ENCODE peak calls at places on chromosome 21, in ten cellular contexts. L, C, D, P, N, Y, I, K, V and X are unnamed samples.

GRCh38 chr21:44010429-44010828 is 1.7 kb upstream of the TRAPPC10 start:
- DNase-seq in K (peak; percentile 53), P (no peak), I (no peak), V (no peak), C (peak; percentile 48), L (no peak), Y (no peak), D (no peak), N (no peak), X (no peak)

GRCh38 chr21:45994086-45994661 is 12.6 kb downstream of the COL6A1 start:
- DNase-seq in Y (peak; percentile 19), C (no peak), I (no peak), V (no peak), K (no peak), P (no peak), L (no peak), N (no peak), D (peak; percentile 53), X (peak; percentile 7)

GRCh38 chr21:45419162-45419561 is 14.2 kb downstream of the COL18A1 start:
- DNase-seq in D (no peak), L (no peak), N (no peak), P (no peak), K (no peak), Y (no peak), C (no peak), I (peak; percentile 3), V (peak; percentile 2), X (no peak)

GRCh38 chr21:41877901-41878830 is 978 bp downstream of the PRDM15 start:
- DNase-seq in V (peak; percentile 49), K (no peak), D (peak; percentile 54), C (no peak), P (no peak), Y (no peak), N (no peak), L (peak; percentile 76), I (peak; percentile 64), X (peak; percentile 28)

GRCh38 chr21:35940074-35940927 is 120.0 kb downstream of the SETD4 start:
- DNase-seq in D (peak; percentile 49), Y (peak; percentile 48), I (peak; percentile 50), L (peak; percentile 64), P (no peak), N (peak; percentile 35), K (peak; percentile 32), C (peak; percentile 86), V (peak; percentile 83), X (no peak)

GRCh38 chr21:43588957-43589356 is 70.3 kb downstream of the HSF2BP start:
- DNase-seq in L (no peak), K (no peak), V (peak; percentile 46), I (no peak), Y (no peak), N (no peak), C (no peak), P (no peak), D (no peak), X (no peak)

GRCh38 chr21:41112740-41113692 is 54.9 kb upstream of the BACE2 start:
- DNase-seq in K (peak; percentile 43), N (peak; percentile 43), V (peak; percentile 74), P (no peak), C (peak; percentile 36), Y (no peak), L (no peak), D (no peak), I (no peak), X (no peak)

GRCh38 chr21:42424848-42425602 is 21.3 kb downstream of the UBASH3A start:
- DNase-seq in K (no peak), I (no peak), D (no peak), Y (no peak), V (no peak), C (no peak), P (peak; percentile 67), N (no peak), L (no peak), X (peak; percentile 41)

GRCh38 chr21:46455575-46456385 is 2.9 kb upstream of the DIP2A start:
- DNase-seq in K (no peak), N (no peak), P (no peak), V (no peak), I (no peak), L (peak; percentile 76), C (no peak), Y (peak; percentile 36), D (no peak), X (no peak)

GRCh38 chr21:43331962-43332458 is 94.9 kb downstream of the SIK1 start:
- DNase-seq in K (no peak), V (peak; percentile 83), D (peak; percentile 43), P (no peak), C (no peak), L (peak; percentile 77), Y (no peak), I (peak; percentile 48), N (no peak), X (no peak)

GRCh38 chr21:16473965-16474364 is 744.2 kb downstream of the USP25 start:
- DNase-seq in Y (no peak), P (no peak), V (no peak), D (no peak), N (no peak), L (no peak), C (no peak), I (no peak), K (no peak), X (no peak)

DNA sequence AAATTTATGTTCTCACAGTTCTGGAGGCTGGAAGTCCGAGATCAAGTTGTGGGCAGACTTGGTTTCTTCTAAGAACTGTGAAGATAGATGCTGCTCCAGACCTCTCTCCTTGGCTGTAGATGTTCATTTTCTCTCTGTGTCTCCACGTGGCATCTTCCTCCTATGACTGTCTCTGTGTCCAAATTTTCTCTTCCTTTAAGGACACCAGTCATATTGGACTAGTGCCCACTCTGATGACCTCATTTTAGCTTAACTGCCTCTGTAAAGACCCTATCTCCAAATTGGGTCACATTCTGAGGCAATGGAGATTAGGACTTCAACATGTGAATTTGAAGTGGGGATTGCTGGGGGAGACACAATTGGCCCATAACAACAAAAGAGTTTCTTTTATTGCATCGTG is 125.3 kb upstream of the ETS2 start:
- DNase-seq in N (no peak), Y (no peak), D (no peak), K (no peak), L (no peak), C (no peak), P (no peak), V (no peak), I (no peak), X (no peak)
- H3K4me1 ChIP-seq in N (peaks cover 1% of the 10 kb centered on the region), Y (no peaks in the 10 kb centered on the region), D (no peaks in the 10 kb centered on the region), K (no peaks in the 10 kb centered on the region), L (peaks cover 12% of the 10 kb centered on the region), C (peaks cover 17% of the 10 kb centered on the region), P (no peaks in the 10 kb centered on the region), V (no peaks in the 10 kb centered on the region), I (no peaks in the 10 kb centered on the region), X (no peaks in the 10 kb centered on the region)

GRCh38 chr21:29540289-29540688 is 241.6 kb downstream of the BACH1 start:
- DNase-seq in D (no peak), N (no peak), P (no peak), V (no peak), Y (no peak), I (no peak), L (no peak), K (no peak), C (no peak), X (no peak)
- H3K27ac ChIP-seq in D (no peak overlapping the region), N (no peak overlapping the region), P (no peak overlapping the region), V (no peak overlapping the region), Y (no peak overlapping the region), I (no peak overlapping the region), L (no peak overlapping the region), K (no peak overlapping the region), C (no peak overlapping the region), X (no peak overlapping the region)

GRCh38 chr21:34671891-34672290 is 3.1 kb downstream of the CLIC6 start:
- DNase-seq in I (no peak), C (no peak), D (no peak), Y (no peak), L (no peak), K (no peak), P (no peak), V (no peak), N (no peak), X (no peak)

GRCh38 chr21:34674467-34674866 is 5.7 kb downstream of the CLIC6 start:
- DNase-seq in L (no peak), C (no peak), D (no peak), N (no peak), K (no peak), V (no peak), I (no peak), P (no peak), Y (no peak), X (no peak)

GRCh38 chr21:34670220-34670961 is 1.6 kb downstream of the CLIC6 start:
- DNase-seq in C (peak; percentile 57), D (no peak), K (peak; percentile 67), L (no peak), P (no peak), V (peak; percentile 53), I (no peak), N (no peak), Y (no peak), X (no peak)

GRCh38 chr21:34670962-34671348 is 2.2 kb downstream of the CLIC6 start:
- DNase-seq in V (no peak), I (no peak), Y (no peak), L (no peak), P (no peak), C (peak; percentile 41), D (no peak), K (no peak), N (no peak), X (no peak)

GRCh38 chr21:34673006-34673405 is 4.2 kb downstream of the CLIC6 start:
- DNase-seq in L (no peak), V (no peak), Y (no peak), D (no peak), C (no peak), N (no peak), K (no peak), I (no peak), P (no peak), X (no peak)
- H3K27me3 ChIP-seq in L (peaks cover 45% of the 10 kb centered on the region), V (peaks cover 28% of the 10 kb centered on the region), Y (peaks cover 30% of the 10 kb centered on the region), D (peaks cover 16% of the 10 kb centered on the region), C (peaks cover 53% of the 10 kb centered on the region), N (no peaks in the 10 kb centered on the region), K (peaks cover 6% of the 10 kb centered on the region), I (no peaks in the 10 kb centered on the region), P (peaks cover 6% of the 10 kb centered on the region), X (peaks cover 6% of the 10 kb centered on the region)

GRCh38 chr21:17479606-17480005 is 33.2 kb upstream of the CXADR start:
- DNase-seq in V (no peak), Y (no peak), D (no peak), N (no peak), L (no peak), K (no peak), C (no peak), I (no peak), P (no peak), X (no peak)

GRCh38 chr21:17488620-17489019 is 24.2 kb upstream of the CXADR start:
- DNase-seq in C (no peak), N (no peak), Y (no peak), I (no peak), L (no peak), V (no peak), D (no peak), K (no peak), P (no peak), X (no peak)

DNA sequence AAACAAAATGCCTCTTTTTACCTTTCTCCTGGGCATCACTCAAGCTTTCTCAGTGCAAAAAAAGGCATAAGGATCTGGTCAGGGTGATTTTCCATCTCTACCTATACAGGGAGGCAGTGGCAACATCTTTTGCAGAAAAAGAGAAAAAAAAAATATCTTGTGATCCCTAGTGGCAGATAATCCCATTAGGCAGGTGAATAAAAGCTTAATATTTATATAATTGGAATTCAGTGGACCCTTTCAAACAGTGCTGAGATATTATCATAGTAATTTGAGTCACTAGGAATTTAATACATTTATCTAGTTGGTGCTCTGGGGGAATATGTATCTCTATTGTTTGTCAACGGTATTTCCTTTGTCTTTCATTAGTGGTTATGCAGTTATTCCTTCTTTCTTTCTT is 29.9 kb upstream of the CXADR start:
- DNase-seq in V (no peak), Y (no peak), C (no peak), K (no peak), D (no peak), I (no peak), P (no peak), L (no peak), N (no peak), X (no peak)
- H3K4me1 ChIP-seq in V (no peaks in the 10 kb centered on the region), Y (no peaks in the 10 kb centered on the region), C (no peaks in the 10 kb centered on the region), K (no peaks in the 10 kb centered on the region), D (no peaks in the 10 kb centered on the region), I (no peaks in the 10 kb centered on the region), P (no peaks in the 10 kb centered on the region), L (no peaks in the 10 kb centered on the region), N (no peaks in the 10 kb centered on the region), X (peaks cover 5% of the 10 kb centered on the region)